ENCODE peak calls at places on chromosomes 13 and 19, in nine cellular contexts. F is left ventricle myocardium inferior; D is cardiac muscle cell; K is CD4-positive, alpha-beta T cell; G is IMR-90; B is left lung; P is tibial artery; H is HL-60; I is body of pancreas. O is an unnamed sample.

GRCh38 chr19:58330458-58330857 is 3.7 kb downstream of the ZSCAN22 start:
- DNase-seq in F (no peak), D (no peak), K (no peak), G (peak), B (no peak), P (no peak), H (no peak), I (no peak), O (no peak)

GRCh38 chr19:902093-902370 is 8.7 kb downstream of the RNU6-9 start:
- DNase-seq in F (no peak), D (no peak), K (no peak), G (no peak), B (no peak), P (no peak), H (no peak), I (no peak), O (no peak)

GRCh38 chr13:47875206-47875605 is 125.9 kb downstream of the SUCLA2 start:
- DNase-seq in F (no peak), D (no peak), K (no peak), G (no peak), B (no peak), P (no peak), H (peak), I (no peak), O (no peak)

GRCh38 chr13:94122300-94122699 is 357.2 kb downstream of the DCT start:
- DNase-seq in F (no peak), D (no peak), K (no peak), G (no peak), B (no peak), P (no peak), H (no peak), I (no peak), O (no peak)

GRCh38 chr19:16522559-16523377 is 19.5 kb downstream of the CHERP start:
- DNase-seq in F (no peak), D (no peak), K (no peak), G (no peak), B (no peak), P (no peak), H (no peak), I (no peak), O (no peak)

GRCh38 chr19:42271045-42271419 is 2.0 kb downstream of the CIC start:
- DNase-seq in F (no peak), D (no peak), K (no peak), G (no peak), B (peak), P (no peak), H (no peak), I (no peak), O (no peak)

GRCh38 chr19:10211691-10212090 is 16.9 kb upstream of the DNMT1 start:
- DNase-seq in F (no peak), D (no peak), K (no peak), G (no peak), B (no peak), P (no peak), H (no peak), I (no peak), O (no peak)

GRCh38 chr19:4971424-4971793 is 2.5 kb downstream of the KDM4B start:
- DNase-seq in F (no peak), D (no peak), K (peak), G (no peak), B (no peak), P (peak), H (peak), I (no peak), O (no peak)

GRCh38 chr19:44883962-44884361 is 7.1 kb upstream of the TOMM40 start:
- DNase-seq in F (no peak), D (no peak), K (no peak), G (no peak), B (no peak), P (no peak), H (no peak), I (no peak), O (no peak)

GRCh38 chr13:112454648-112455334 is 78.6 kb downstream of the SPACA7 start:
- DNase-seq in F (no peak), D (no peak), K (no peak), G (no peak), B (no peak), P (no peak), H (no peak), I (no peak), O (no peak)

GRCh38 chr13:95300625-95301134 is 571 bp downstream of the ABCC4 start:
- DNase-seq in F (peak), D (peak), K (peak), G (peak), B (peak), P (no peak), H (peak), I (peak), O (peak)

GRCh38 chr19:34397853-34398252 is 6.3 kb upstream of the PDCD2L start:
- DNase-seq in F (no peak), D (no peak), K (no peak), G (no peak), B (no peak), P (no peak), H (no peak), I (no peak), O (no peak)

GRCh38 chr19:41298327-41298964 is 11.5 kb upstream of the CCDC97 start:
- DNase-seq in F (peak), D (peak), K (no peak), G (peak), B (peak), P (peak), H (peak), I (peak), O (peak)

GRCh38 chr19:50722248-50723013 is 733 bp upstream of the CLEC11A start:
- DNase-seq in F (no peak), D (no peak), K (no peak), G (peak), B (no peak), P (no peak), H (no peak), I (no peak), O (no peak)

GRCh38 chr13:102847272-102848234 is 1.7 kb downstream of the ERCC5 start:
- DNase-seq in F (no peak), D (peak), K (no peak), G (peak), B (no peak), P (no peak), H (no peak), I (no peak), O (no peak)

GRCh38 chr19:1311543-1312091 is 25.9 kb downstream of the EFNA2 start:
- DNase-seq in F (no peak), D (no peak), K (no peak), G (no peak), B (no peak), P (no peak), H (no peak), I (no peak), O (no peak)

GRCh38 chr13:24632382-24633121 is 47.7 kb upstream of the ATP12A start:
- DNase-seq in F (no peak), D (no peak), K (no peak), G (no peak), B (no peak), P (no peak), H (no peak), I (no peak), O (no peak)

GRCh38 chr13:114089341-114089740 is 43.1 kb downstream of the RASA3 start:
- DNase-seq in F (no peak), D (no peak), K (no peak), G (no peak), B (peak), P (no peak), H (no peak), I (peak), O (no peak)

GRCh38 chr19:43624933-43625332 is 5.5 kb upstream of the ZNF428 start:
- DNase-seq in F (peak), D (peak), K (peak), G (peak), B (peak), P (peak), H (peak), I (peak), O (peak)

GRCh38 chr13:61286148-61286745 is 129.4 kb downstream of the PCDH20 start:
- DNase-seq in F (no peak), D (peak), K (no peak), G (no peak), B (no peak), P (no peak), H (peak), I (no peak), O (no peak)

GRCh38 chr19:14475251-14476073 is at the start of gene PTGER1:
- DNase-seq in F (no peak), D (peak), K (no peak), G (peak), B (no peak), P (no peak), H (no peak), I (no peak), O (no peak)

GRCh38 chr13:69857188-69857821 is 250.3 kb upstream of the ATXN8OS start:
- DNase-seq in F (no peak), D (peak), K (no peak), G (peak), B (no peak), P (no peak), H (no peak), I (no peak), O (no peak)

GRCh38 chr19:5941673-5942072 is 27.6 kb downstream of the CAPS start:
- DNase-seq in F (no peak), D (no peak), K (no peak), G (no peak), B (no peak), P (no peak), H (no peak), I (no peak), O (no peak)

GRCh38 chr13:74270018-74270417 is 135.8 kb upstream of the KLF12 start:
- DNase-seq in F (no peak), D (no peak), K (no peak), G (peak), B (no peak), P (no peak), H (no peak), I (no peak), O (no peak)

GRCh38 chr13:28983661-28984060 is 163.5 kb downstream of the MTUS2 start:
- DNase-seq in F (no peak), D (peak), K (no peak), G (no peak), B (no peak), P (no peak), H (no peak), I (peak), O (no peak)

GRCh38 chr13:47929156-47929555 is 71.9 kb downstream of the SUCLA2 start:
- DNase-seq in F (no peak), D (no peak), K (no peak), G (peak), B (no peak), P (no peak), H (no peak), I (no peak), O (no peak)

GRCh38 chr19:18771328-18772242 is 19.5 kb downstream of the COMP start:
- DNase-seq in F (no peak), D (peak), K (no peak), G (no peak), B (no peak), P (no peak), H (peak), I (no peak), O (no peak)
- TF ChIP-seq CTCF in F (no peak), D (peak), K (no peak), G (peak), B (no peak), P (no peak), H (peak), I (no peak), O (no peak)

DNA sequence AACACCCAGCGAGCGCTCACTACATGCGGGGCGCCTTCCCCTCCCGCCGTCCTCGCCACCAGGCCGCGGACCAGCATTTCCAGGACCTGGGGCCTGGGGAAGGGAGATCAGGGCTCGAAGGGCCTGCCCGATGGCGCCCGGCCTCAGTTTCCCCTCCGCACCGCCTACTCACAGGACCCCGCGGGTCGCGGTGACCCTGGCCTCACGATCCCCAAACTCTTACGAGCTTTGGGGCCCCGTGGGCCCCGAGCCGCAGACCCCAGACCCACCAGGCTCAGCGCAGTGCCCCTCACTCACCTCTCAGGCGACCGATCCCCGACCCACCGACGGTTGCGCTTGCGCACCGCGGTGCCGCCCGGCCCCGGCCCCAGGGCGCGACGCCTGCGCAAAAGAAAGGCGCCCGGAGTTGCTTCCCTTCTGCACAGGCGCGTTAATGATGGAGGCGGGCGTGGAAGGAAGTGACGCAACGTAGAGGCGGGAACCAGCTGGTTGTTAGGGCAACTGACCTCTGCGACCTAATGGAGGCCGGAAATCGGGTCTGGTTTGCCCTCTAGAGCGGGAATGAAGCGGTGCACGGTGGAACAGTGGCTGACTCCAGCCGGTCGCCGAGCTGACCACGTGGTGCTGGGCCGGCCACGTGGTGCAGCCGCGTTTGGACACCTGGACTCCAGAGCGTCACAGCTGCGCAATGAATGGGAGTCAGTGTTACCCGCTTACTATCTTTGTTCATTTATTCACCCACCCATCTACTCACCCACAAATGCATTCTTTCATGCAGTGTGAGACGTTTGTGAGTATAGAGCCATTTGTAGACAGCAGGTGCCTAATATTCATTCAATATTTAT is at the start of gene SGTA:
- DNase-seq in F (peak), D (peak), K (peak), G (peak), B (peak), P (peak), H (peak), I (peak), O (peak)
- H3K27ac ChIP-seq in F (peak), D (peak), K (peak), G (peak), B (peak), P (peak), H (peak), I (peak), O (peak)

DNA sequence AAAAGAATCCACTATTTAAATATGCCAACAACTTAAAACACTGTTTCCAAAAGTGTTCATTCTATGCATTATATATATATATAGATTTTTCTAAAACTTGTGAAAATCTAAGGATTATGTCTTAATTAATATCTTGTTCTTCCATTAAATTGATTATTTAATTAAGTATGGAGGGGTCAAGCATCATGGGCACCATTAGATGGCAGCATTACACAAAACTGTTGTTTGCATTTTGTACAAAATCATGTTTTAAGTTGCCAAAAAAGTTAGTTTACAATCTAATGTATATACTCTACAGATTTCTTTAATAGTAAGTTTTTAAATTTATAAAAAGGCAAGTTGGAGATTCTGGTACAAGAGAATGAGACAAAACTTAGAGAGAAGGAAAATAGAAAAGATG is 213.2 kb upstream of the EDNRB start:
- DNase-seq in F (no peak), D (no peak), K (no peak), G (peak), B (no peak), P (no peak), H (no peak), I (no peak), O (no peak)
- TF ChIP-seq CTCF in F (no peak), D (peak), K (peak), G (peak), B (no peak), P (no peak), H (no peak), I (no peak), O (no peak)

GRCh38 chr19:13089857-13090507 is 12.7 kb downstream of the LYL1 start:
- DNase-seq in F (no peak), D (no peak), K (no peak), G (no peak), B (no peak), P (no peak), H (no peak), I (no peak), O (no peak)

GRCh38 chr19:13087295-13087694 is 15.4 kb downstream of the LYL1 start:
- DNase-seq in F (no peak), D (no peak), K (no peak), G (no peak), B (no peak), P (no peak), H (no peak), I (no peak), O (no peak)

GRCh38 chr19:13090511-13091231 is 12.0 kb downstream of the LYL1 start:
- DNase-seq in F (no peak), D (no peak), K (no peak), G (no peak), B (no peak), P (no peak), H (no peak), I (no peak), O (no peak)

GRCh38 chr19:13087795-13088537 is 14.7 kb downstream of the LYL1 start:
- DNase-seq in F (no peak), D (no peak), K (no peak), G (no peak), B (no peak), P (no peak), H (no peak), I (no peak), O (no peak)

DNA sequence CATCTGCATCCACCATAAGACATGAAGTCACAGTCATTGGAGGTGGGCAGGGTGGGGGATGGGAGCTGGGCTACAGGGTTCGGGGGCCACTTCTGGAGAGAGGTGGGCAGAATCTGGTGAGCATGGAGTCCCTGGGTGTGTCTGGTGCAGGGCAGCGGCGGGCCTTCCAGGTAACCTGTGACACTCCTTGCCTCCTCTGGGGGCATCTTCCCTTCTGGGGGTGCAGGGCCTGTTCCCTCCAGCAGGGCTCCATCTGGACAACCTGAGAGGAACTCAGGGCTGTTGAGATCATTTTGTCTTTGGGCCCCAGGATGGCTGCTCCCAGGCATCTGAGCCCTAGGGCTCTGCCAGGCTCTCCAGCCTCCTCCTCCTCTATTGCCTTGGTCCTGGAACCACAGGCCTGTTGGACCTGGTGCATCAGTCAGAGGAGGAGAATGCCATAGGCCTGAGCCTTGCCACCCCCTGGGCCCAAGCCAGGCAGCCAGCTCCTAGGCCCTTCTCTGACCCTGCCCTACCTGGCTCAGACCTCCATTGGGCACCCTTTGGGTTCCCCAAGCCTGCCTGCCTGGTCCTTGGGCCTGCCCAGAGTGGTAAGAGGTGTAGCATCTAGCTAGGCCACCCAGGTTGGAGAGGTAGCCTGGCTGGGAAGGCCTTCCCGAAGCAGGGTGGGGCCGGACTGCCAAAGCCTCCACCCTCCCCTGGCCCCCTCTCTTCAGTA is 13.4 kb downstream of the LYL1 start:
- DNase-seq in F (no peak), D (no peak), K (no peak), G (no peak), B (no peak), P (no peak), H (peak), I (no peak), O (no peak)
- H3K27ac ChIP-seq in F (peak), D (no peak), K (no peak), G (no peak), B (no peak), P (peak), H (no peak), I (no peak), O (no peak)

GRCh38 chr13:73250061-73250460 is 191.3 kb downstream of the KLF5 start:
- DNase-seq in F (no peak), D (no peak), K (no peak), G (no peak), B (no peak), P (no peak), H (no peak), I (no peak), O (no peak)

GRCh38 chr13:73258396-73258795 is 199.6 kb downstream of the KLF5 start:
- DNase-seq in F (no peak), D (no peak), K (no peak), G (peak), B (no peak), P (no peak), H (no peak), I (no peak), O (no peak)

GRCh38 chr13:73259061-73259908 is 200.5 kb downstream of the KLF5 start:
- DNase-seq in F (no peak), D (no peak), K (no peak), G (peak), B (no peak), P (no peak), H (no peak), I (no peak), O (no peak)

GRCh38 chr13:73251866-73252265 is 193.1 kb downstream of the KLF5 start:
- DNase-seq in F (no peak), D (no peak), K (no peak), G (no peak), B (no peak), P (no peak), H (no peak), I (no peak), O (no peak)

GRCh38 chr13:73254827-73255226 is 196.0 kb downstream of the KLF5 start:
- DNase-seq in F (no peak), D (no peak), K (no peak), G (no peak), B (no peak), P (no peak), H (no peak), I (no peak), O (no peak)
- TF ChIP-seq CTCF in F (no peak), D (no peak), K (no peak), G (no peak), B (no peak), P (no peak), H (no peak), I (no peak), O (no peak)

GRCh38 chr13:39894586-39894985 is 239.1 kb downstream of the COG6 start:
- DNase-seq in F (no peak), D (no peak), K (no peak), G (no peak), B (no peak), P (no peak), H (no peak), I (no peak), O (no peak)

GRCh38 chr13:39895254-39895653 is 239.8 kb downstream of the COG6 start:
- DNase-seq in F (no peak), D (peak), K (no peak), G (no peak), B (no peak), P (no peak), H (no peak), I (no peak), O (no peak)

GRCh38 chr13:39897636-39898035 is 242.2 kb downstream of the COG6 start:
- DNase-seq in F (no peak), D (no peak), K (no peak), G (peak), B (no peak), P (no peak), H (no peak), I (no peak), O (no peak)

DNA sequence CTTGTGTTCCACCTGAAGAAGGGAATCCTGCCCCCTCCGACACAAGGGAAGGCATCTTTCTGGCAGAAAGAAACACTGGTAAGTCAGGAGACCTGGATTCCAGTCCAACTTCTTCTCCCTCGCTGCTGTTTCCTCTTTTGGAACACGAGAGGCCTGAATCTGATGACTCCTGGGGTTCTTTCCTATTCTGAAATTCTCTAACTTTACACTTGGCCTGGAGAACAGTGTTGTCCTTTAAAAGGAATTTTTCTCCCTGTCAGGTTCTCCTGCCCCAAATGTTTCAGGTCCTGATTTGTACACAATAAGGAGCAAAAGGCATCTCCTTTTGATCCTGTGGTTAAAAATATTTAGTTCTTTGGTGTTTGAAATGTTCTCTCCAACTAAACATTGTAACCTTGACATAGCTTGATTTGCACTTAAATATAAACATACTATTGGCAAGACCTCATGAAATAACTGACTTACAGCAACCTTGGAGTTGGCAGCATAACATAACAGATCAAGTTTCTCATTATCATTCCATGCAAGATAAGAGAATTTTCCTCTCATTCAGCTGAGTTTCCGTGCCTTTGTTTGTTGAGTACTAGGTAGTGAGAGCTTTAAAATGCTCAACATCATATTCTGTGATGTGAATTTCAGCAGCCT is 244.8 kb downstream of the COG6 start:
- DNase-seq in F (no peak), D (no peak), K (no peak), G (peak), B (no peak), P (no peak), H (no peak), I (no peak), O (no peak)
- H3K27ac ChIP-seq in F (peak), D (no peak), K (no peak), G (no peak), B (no peak), P (no peak), H (no peak), I (peak), O (no peak)

O was measured in CD8-positive, alpha-beta T cell.